ENCODE peak calls at places on chromosomes 3 and 15, in seven cellular contexts. A is uterus, J is endothelial cell of umbilical vein, S is dorsolateral prefrontal cortex, F is GM23338, K is Peyer's patch, Y is thoracic aorta. E is an unnamed sample.
A peak's percentile ranks its signal among the peaks of the same experiment; 100 is the strongest.

GRCh38 chr15:60740787-60741354 is 261.9 kb upstream of the ICE2 start:
- DNase-seq in F (no peak), K (no peak), Y (no peak), J (no peak), S (no peak), A (no peak), E (no peak)

GRCh38 chr3:107063351-107063750 is 313.9 kb upstream of the CCDC54 start:
- DNase-seq in A (no peak), S (no peak), F (peak; percentile 3), J (no peak), K (no peak), Y (no peak), E (peak; percentile 44)

GRCh38 chr15:48861813-48862431 is 16.0 kb upstream of the EID1 start:
- DNase-seq in F (peak; percentile 82), K (no peak), J (peak; percentile 58), Y (no peak), S (no peak), A (no peak), E (peak; percentile 77)

GRCh38 chr3:66763294-66763693 is 234.8 kb upstream of the KBTBD8 start:
- DNase-seq in K (no peak), S (no peak), J (no peak), Y (no peak), A (no peak), F (no peak), E (no peak)

GRCh38 chr3:52471371-52472238 is 16.2 kb downstream of the NISCH start:
- DNase-seq in F (peak; percentile 78), A (peak; percentile 59), Y (no peak), S (no peak), J (peak; percentile 74), K (peak; percentile 67), E (no peak)

GRCh38 chr3:54125317-54125716 is 3.0 kb downstream of the CACNA2D3 start:
- DNase-seq in S (no peak), K (no peak), J (no peak), Y (no peak), F (no peak), A (no peak), E (no peak)

GRCh38 chr15:60838206-60838605 is 359.3 kb upstream of the ICE2 start:
- DNase-seq in J (no peak), Y (no peak), A (no peak), F (no peak), K (no peak), S (no peak), E (no peak)

GRCh38 chr3:198032445-198032936 is 72.5 kb downstream of the LMLN start:
- DNase-seq in A (no peak), F (no peak), S (no peak), K (no peak), J (peak; percentile 42), Y (no peak), E (no peak)

GRCh38 chr3:182094321-182094720 is 382.6 kb downstream of the SOX2 start:
- DNase-seq in A (no peak), K (no peak), Y (no peak), S (no peak), J (no peak), F (no peak), E (no peak)

GRCh38 chr3:151584603-151585002 is 123.7 kb upstream of the IGSF10 start:
- DNase-seq in A (no peak), K (no peak), F (peak; percentile 18), J (peak; percentile 6), S (no peak), Y (no peak), E (peak; percentile 48)

GRCh38 chr15:75235760-75236729 is 22.1 kb upstream of the GOLGA6C start:
- DNase-seq in J (no peak), K (no peak), S (peak; percentile 22), A (peak; percentile 7), F (no peak), Y (no peak), E (no peak)

GRCh38 chr3:122745365-122746021 is 48.1 kb downstream of the HSPBAP1 start:
- DNase-seq in S (no peak), F (no peak), Y (no peak), J (no peak), A (no peak), K (no peak), E (no peak)

GRCh38 chr3:148962513-148962912 is 28.8 kb upstream of the GYG1 start:
- DNase-seq in S (no peak), K (no peak), F (peak; percentile 81), J (peak; percentile 86), Y (no peak), A (no peak), E (peak; percentile 58)

GRCh38 chr3:126180477-126181397 is at the start of gene ALDH1L1:
- DNase-seq in K (peak; percentile 65), Y (peak; percentile 87), F (peak; percentile 75), S (peak; percentile 83), J (no peak), A (peak; percentile 86), E (peak; percentile 45)

GRCh38 chr3:41318520-41318919 is 119.2 kb downstream of the CTNNB1 start:
- DNase-seq in F (no peak), A (no peak), J (no peak), Y (no peak), K (no peak), S (no peak), E (no peak)

GRCh38 chr3:66603161-66603611 is 102.4 kb upstream of the LRIG1 start:
- DNase-seq in J (no peak), S (no peak), F (no peak), K (no peak), A (no peak), Y (no peak), E (no peak)

GRCh38 chr3:112315791-112316190 is 17.2 kb upstream of the CD200 start:
- DNase-seq in K (no peak), A (no peak), J (no peak), S (no peak), F (no peak), Y (no peak), E (no peak)

GRCh38 chr15:75758071-75758872 is 45.6 kb upstream of the CSPG4 start:
- DNase-seq in K (peak; percentile 89), S (peak; percentile 88), A (peak; percentile 90), J (peak; percentile 54), Y (peak; percentile 56), F (peak; percentile 97), E (peak; percentile 92)

DNA sequence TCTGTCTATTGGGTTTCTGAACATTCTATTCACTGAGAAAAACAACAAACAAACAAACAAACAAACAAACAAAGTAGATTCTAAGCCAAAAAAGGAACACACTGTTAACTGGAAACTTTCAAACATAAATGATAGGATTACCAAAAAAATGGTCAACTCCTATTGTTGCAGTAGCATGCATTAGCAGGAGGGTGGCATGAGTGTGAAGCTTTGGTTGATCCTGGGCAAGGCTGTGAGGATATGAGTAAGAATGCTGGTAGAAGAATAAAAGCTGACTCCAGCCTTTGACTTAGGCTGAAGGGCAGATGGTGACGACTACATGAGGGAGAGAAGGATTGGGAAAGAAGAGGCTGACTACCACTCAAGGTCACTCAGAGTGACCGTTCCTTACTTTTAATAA is 810.3 kb downstream of the VGLL3 start:
- DNase-seq in Y (no peak), S (no peak), J (no peak), K (no peak), F (peak; percentile 64), A (no peak), E (peak; percentile 23)
- TF ChIP-seq CTCF in Y (no peak), S (peak; percentile 24), J (no peak), K (no peak), F (peak; percentile 65), A (no peak), E (peak; percentile 44)

DNA sequence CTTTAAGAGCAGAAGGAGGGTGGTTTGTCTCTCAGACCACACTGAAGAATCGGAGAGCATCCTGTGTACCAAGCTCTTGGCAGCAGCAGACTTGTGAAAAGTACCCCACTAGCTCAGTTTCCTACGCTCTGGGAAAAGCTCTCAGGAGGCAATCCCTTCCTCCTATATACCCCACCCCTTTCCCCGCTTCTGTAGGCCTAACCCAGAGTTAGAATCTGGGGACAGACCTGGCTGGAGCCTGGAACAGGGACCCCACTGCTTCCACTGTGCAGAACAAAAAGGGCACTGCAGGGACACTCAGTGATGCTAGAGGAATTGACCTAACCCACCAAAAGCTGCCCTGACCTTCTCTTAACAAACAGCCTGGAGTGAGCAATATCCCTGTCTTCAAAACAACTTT is 70.0 kb upstream of the CCDC39 start:
- DNase-seq in S (no peak), J (no peak), Y (no peak), F (peak; percentile 14), K (no peak), A (no peak), E (no peak)
- H3K27ac ChIP-seq in S (no peak overlapping the region), J (no peak overlapping the region), Y (no peak overlapping the region), F (no peak overlapping the region), K (no peak overlapping the region), A (no peak overlapping the region), E (no peak overlapping the region)

DNA sequence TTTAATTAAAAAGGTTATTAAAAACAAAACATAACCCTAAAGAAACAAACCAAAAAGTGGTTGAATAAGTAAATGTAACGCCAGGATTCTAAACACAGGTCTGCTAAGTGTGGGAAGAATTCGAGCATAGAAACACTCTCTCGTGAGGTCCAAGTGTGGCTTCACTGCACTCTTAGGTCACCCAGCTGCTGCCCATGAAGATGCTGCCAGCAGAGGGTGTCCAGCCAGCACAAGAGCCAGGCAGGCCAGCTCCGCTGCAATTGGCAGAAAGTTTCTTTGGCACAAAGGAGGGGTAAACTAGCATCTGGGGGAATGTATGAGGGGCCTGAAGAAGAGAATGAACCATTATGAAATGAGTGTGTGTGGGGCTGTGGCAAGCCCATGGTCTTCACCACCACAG is 215.7 kb upstream of the FEZF2 start:
- DNase-seq in F (no peak), K (no peak), S (no peak), A (no peak), Y (no peak), J (no peak), E (no peak)
- TF ChIP-seq CTCF in F (peak; percentile 20), K (no peak), S (no peak), A (no peak), Y (no peak), J (no peak), E (no peak)

GRCh38 chr15:67079361-67079760 is 14.0 kb downstream of the SMAD3 start:
- DNase-seq in K (no peak), S (no peak), J (no peak), A (no peak), Y (no peak), F (no peak), E (no peak)
- H3K27ac ChIP-seq in K (no peak overlapping the region), S (no peak overlapping the region), J (no peak overlapping the region), A (no peak overlapping the region), Y (no peak overlapping the region), F (no peak overlapping the region), E (no peak overlapping the region)

E was measured in A673.